ENCODE peak calls at places on chromosome 5, in six cellular contexts. One of them, this sample, is unnamed.

GRCh38 chr5:55832446-55832845 is 18.7 kb upstream of the IL31RA start:
- DNase-seq in HCT116: no peak
- DNase-seq in WERI-Rb-1: no peak
- DNase-seq in ovary: no peak
- DNase-seq in upper lobe of left lung: peak
- DNase-seq in stimulated activated CD8-positive, alpha-beta memory T cell treated with anti-CD3 and anti-CD28 coated beads, Interleukin-2, amount 100 ng/mL, for 1 hour: no peak
- DNase-seq in this sample: no peak

GRCh38 chr5:35046754-35047153 is 995 bp downstream of the AGXT2 start:
- DNase-seq in HCT116: no peak
- DNase-seq in WERI-Rb-1: no peak
- DNase-seq in ovary: no peak
- DNase-seq in upper lobe of left lung: no peak
- DNase-seq in stimulated activated CD8-positive, alpha-beta memory T cell treated with anti-CD3 and anti-CD28 coated beads, Interleukin-2, amount 100 ng/mL, for 1 hour: no peak
- DNase-seq in this sample: no peak

GRCh38 chr5:56011835-56012234 is 17.1 kb upstream of the IL6ST start:
- DNase-seq in HCT116: no peak
- DNase-seq in WERI-Rb-1: no peak
- DNase-seq in ovary: no peak
- DNase-seq in upper lobe of left lung: no peak
- DNase-seq in stimulated activated CD8-positive, alpha-beta memory T cell treated with anti-CD3 and anti-CD28 coated beads, Interleukin-2, amount 100 ng/mL, for 1 hour: no peak
- DNase-seq in this sample: no peak

GRCh38 chr5:56481998-56482698 is 249.0 kb upstream of the ANKRD55 start:
- DNase-seq in HCT116: no peak
- DNase-seq in WERI-Rb-1: no peak
- DNase-seq in ovary: no peak
- DNase-seq in upper lobe of left lung: no peak
- DNase-seq in stimulated activated CD8-positive, alpha-beta memory T cell treated with anti-CD3 and anti-CD28 coated beads, Interleukin-2, amount 100 ng/mL, for 1 hour: no peak
- DNase-seq in this sample: no peak

GRCh38 chr5:96344678-96345612 is 88.1 kb downstream of the PCSK1 start:
- DNase-seq in HCT116: peak
- DNase-seq in WERI-Rb-1: peak
- DNase-seq in ovary: no peak
- DNase-seq in upper lobe of left lung: no peak
- DNase-seq in stimulated activated CD8-positive, alpha-beta memory T cell treated with anti-CD3 and anti-CD28 coated beads, Interleukin-2, amount 100 ng/mL, for 1 hour: no peak
- DNase-seq in this sample: no peak

GRCh38 chr5:95857185-95857945 is 34.8 kb upstream of the GLRX start:
- DNase-seq in HCT116: no peak
- DNase-seq in WERI-Rb-1: no peak
- DNase-seq in ovary: peak
- DNase-seq in upper lobe of left lung: peak
- DNase-seq in stimulated activated CD8-positive, alpha-beta memory T cell treated with anti-CD3 and anti-CD28 coated beads, Interleukin-2, amount 100 ng/mL, for 1 hour: no peak
- DNase-seq in this sample: peak

GRCh38 chr5:179218586-179219330 is 126.5 kb downstream of the ADAMTS2 start:
- DNase-seq in HCT116: no peak
- DNase-seq in WERI-Rb-1: no peak
- DNase-seq in ovary: no peak
- DNase-seq in upper lobe of left lung: no peak
- DNase-seq in stimulated activated CD8-positive, alpha-beta memory T cell treated with anti-CD3 and anti-CD28 coated beads, Interleukin-2, amount 100 ng/mL, for 1 hour: no peak
- DNase-seq in this sample: no peak

GRCh38 chr5:83955916-83956315 is 235.3 kb upstream of the HAPLN1 start:
- DNase-seq in HCT116: no peak
- DNase-seq in WERI-Rb-1: no peak
- DNase-seq in ovary: no peak
- DNase-seq in upper lobe of left lung: no peak
- DNase-seq in stimulated activated CD8-positive, alpha-beta memory T cell treated with anti-CD3 and anti-CD28 coated beads, Interleukin-2, amount 100 ng/mL, for 1 hour: no peak
- DNase-seq in this sample: no peak

GRCh38 chr5:13643196-13643595 is 301.3 kb downstream of the DNAH5 start:
- DNase-seq in HCT116: no peak
- DNase-seq in WERI-Rb-1: no peak
- DNase-seq in ovary: no peak
- DNase-seq in upper lobe of left lung: no peak
- DNase-seq in stimulated activated CD8-positive, alpha-beta memory T cell treated with anti-CD3 and anti-CD28 coated beads, Interleukin-2, amount 100 ng/mL, for 1 hour: no peak
- DNase-seq in this sample: no peak

GRCh38 chr5:133565993-133566392 is 46.3 kb downstream of the FSTL4 start:
- DNase-seq in HCT116: no peak
- DNase-seq in WERI-Rb-1: no peak
- DNase-seq in ovary: no peak
- DNase-seq in upper lobe of left lung: no peak
- DNase-seq in stimulated activated CD8-positive, alpha-beta memory T cell treated with anti-CD3 and anti-CD28 coated beads, Interleukin-2, amount 100 ng/mL, for 1 hour: no peak
- DNase-seq in this sample: no peak